ENCODE peak calls at places on chromosomes 3 and 15, in nine cellular contexts. R, J, E, H, X, Y, V, G and S are unnamed samples.
A peak's percentile ranks its signal among the peaks of the same experiment; 100 is the strongest.

GRCh38 chr3:161851941-161852566 is 355.4 kb downstream of the OTOL1 start:
- DNase-seq in R (peak; percentile 17), J (peak; percentile 34), E (peak; percentile 64), H (no peak), X (peak; percentile 28), Y (peak; percentile 27), V (no peak), G (peak; percentile 59), S (peak; percentile 60)

GRCh38 chr3:41274944-41275668 is 75.8 kb downstream of the CTNNB1 start:
- DNase-seq in R (no peak), J (no peak), E (no peak), H (no peak), X (no peak), Y (peak; percentile 76), V (no peak), G (peak; percentile 86), S (peak; percentile 88)

GRCh38 chr3:78912217-78912616 is 855.6 kb downstream of the ROBO1 start:
- DNase-seq in R (no peak), J (no peak), E (no peak), H (no peak), X (no peak), Y (no peak), V (no peak), G (no peak), S (no peak)

GRCh38 chr3:64023187-64023860 is at the start of gene PSMD6:
- DNase-seq in R (peak; percentile 55), J (peak; percentile 93), E (peak; percentile 96), H (peak; percentile 85), X (peak; percentile 88), Y (peak; percentile 79), V (peak; percentile 99), G (peak; percentile 76), S (peak; percentile 93)

GRCh38 chr3:44624696-44625528 is at the start of gene ZNF197:
- DNase-seq in R (peak; percentile 73), J (peak; percentile 69), E (peak; percentile 81), H (no peak), X (peak; percentile 92), Y (peak; percentile 90), V (peak; percentile 51), G (peak; percentile 89), S (peak; percentile 96)

GRCh38 chr3:16140116-16140893 is 34.2 kb upstream of the GALNT15 start:
- DNase-seq in R (peak; percentile 51), J (no peak), E (no peak), H (no peak), X (peak; percentile 56), Y (peak; percentile 88), V (no peak), G (peak; percentile 99), S (peak; percentile 76)

GRCh38 chr3:132641837-132642538 is 17.6 kb downstream of the ACAD11 start:
- DNase-seq in R (peak; percentile 38), J (no peak), E (no peak), H (no peak), X (peak; percentile 4), Y (peak; percentile 67), V (no peak), G (peak; percentile 72), S (peak; percentile 76)

GRCh38 chr15:78726870-78727551 is 84.3 kb downstream of the ADAMTS7 start:
- DNase-seq in R (no peak), J (peak; percentile 41), E (peak; percentile 58), H (no peak), X (no peak), Y (no peak), V (no peak), G (peak; percentile 18), S (peak; percentile 21)

GRCh38 chr3:23331141-23331935 is 128.2 kb downstream of the UBE2E2 start:
- DNase-seq in R (no peak), J (no peak), E (no peak), H (no peak), X (no peak), Y (peak; percentile 21), V (no peak), G (peak; percentile 34), S (no peak)

GRCh38 chr15:82847703-82848102 is 38.3 kb downstream of the WHAMM start:
- DNase-seq in R (no peak), J (peak; percentile 16), E (no peak), H (no peak), X (no peak), Y (peak; percentile 24), V (no peak), G (no peak), S (peak; percentile 19)

GRCh38 chr3:181721369-181721768 is 9.6 kb downstream of the SOX2 start:
- DNase-seq in R (no peak), J (no peak), E (no peak), H (no peak), X (no peak), Y (no peak), V (no peak), G (no peak), S (no peak)

GRCh38 chr3:160343132-160343531 is 55.9 kb downstream of the IFT80 start:
- DNase-seq in R (no peak), J (no peak), E (no peak), H (no peak), X (no peak), Y (peak; percentile 49), V (no peak), G (peak; percentile 44), S (peak; percentile 69)

GRCh38 chr3:50617096-50617791 is at the start of gene MAPKAPK3:
- DNase-seq in R (no peak), J (no peak), E (peak; percentile 60), H (no peak), X (no peak), Y (no peak), V (peak; percentile 62), G (no peak), S (peak; percentile 56)

GRCh38 chr15:68285243-68285980 is 7.9 kb downstream of the FEM1B start:
- DNase-seq in R (no peak), J (no peak), E (no peak), H (no peak), X (no peak), Y (no peak), V (no peak), G (no peak), S (peak; percentile 40)

GRCh38 chr3:150439657-150440056 is 31.6 kb downstream of the TSC22D2 start:
- DNase-seq in R (no peak), J (no peak), E (no peak), H (no peak), X (no peak), Y (peak; percentile 26), V (no peak), G (peak; percentile 42), S (no peak)

GRCh38 chr3:11532865-11533490 is 110.7 kb downstream of the VGLL4 start:
- DNase-seq in R (no peak), J (no peak), E (no peak), H (no peak), X (no peak), Y (peak; percentile 79), V (no peak), G (peak; percentile 81), S (no peak)

GRCh38 chr15:25810631-25811077 is 52.5 kb downstream of the ATP10A start:
- DNase-seq in R (no peak), J (peak; percentile 57), E (peak; percentile 42), H (no peak), X (no peak), Y (no peak), V (no peak), G (no peak), S (no peak)

GRCh38 chr3:10455515-10455914 is 49.9 kb downstream of the ATP2B2 start:
- DNase-seq in R (no peak), J (no peak), E (no peak), H (no peak), X (no peak), Y (no peak), V (no peak), G (no peak), S (no peak)

GRCh38 chr15:70264738-70265465 is 167.2 kb upstream of the TLE3 start:
- DNase-seq in R (no peak), J (no peak), E (no peak), H (no peak), X (no peak), Y (no peak), V (no peak), G (no peak), S (no peak)

GRCh38 chr3:46994801-46995731 is 15.6 kb downstream of the NBEAL2 start:
- DNase-seq in R (no peak), J (no peak), E (no peak), H (no peak), X (no peak), Y (no peak), V (no peak), G (no peak), S (no peak)

GRCh38 chr3:17795733-17796132 is 53.3 kb upstream of the TBC1D5 start:
- DNase-seq in R (no peak), J (no peak), E (no peak), H (no peak), X (no peak), Y (peak; percentile 1), V (no peak), G (peak; percentile 22), S (peak; percentile 66)

GRCh38 chr3:102790742-102791141 is 355.9 kb downstream of the ZPLD1 start:
- DNase-seq in R (peak; percentile 45), J (no peak), E (no peak), H (no peak), X (no peak), Y (peak; percentile 71), V (no peak), G (peak; percentile 66), S (peak; percentile 92)